ENCODE peak calls at places on chromosomes 5 and 9, in six cellular contexts. Z, F, K, P, E and N are unnamed samples.

GRCh38 chr9:2613730-2614271 is 7.8 kb upstream of the VLDLR start:
- DNase-seq in Z (no peak), K (no peak), E (no peak), F (no peak), P (no peak), N (no peak)

GRCh38 chr9:3906437-3907213 is 380.8 kb upstream of the RFX3 start:
- DNase-seq in P (peak; percentile 82), E (no peak), F (peak; percentile 2), K (no peak), Z (peak; percentile 12), N (peak; percentile 91)

GRCh38 chr5:146704949-146705665 is 173.4 kb downstream of the PPP2R2B start:
- DNase-seq in Z (no peak), F (no peak), P (no peak), E (no peak), K (no peak), N (no peak)

GRCh38 chr5:75387806-75388205 is 50.8 kb downstream of the HMGCR start:
- DNase-seq in P (no peak), F (no peak), E (no peak), Z (no peak), K (no peak), N (no peak)

GRCh38 chr5:139458580-139459407 is 3.7 kb downstream of the ECSCR start:
- DNase-seq in F (no peak), E (no peak), K (peak; percentile 60), Z (no peak), P (peak; percentile 82), N (peak; percentile 89)

GRCh38 chr9:14692536-14692917 is 705 bp downstream of the ZDHHC21 start:
- DNase-seq in K (no peak), Z (peak; percentile 5), F (no peak), P (peak; percentile 49), E (peak; percentile 4), N (peak; percentile 30)

GRCh38 chr5:17132444-17133083 is 84.9 kb upstream of the BASP1 start:
- DNase-seq in Z (peak; percentile 48), P (peak; percentile 67), E (no peak), K (no peak), F (peak; percentile 32), N (peak; percentile 41)

GRCh38 chr5:38434981-38435710 is 121.3 kb downstream of the LIFR start:
- DNase-seq in K (no peak), F (no peak), E (no peak), P (no peak), Z (no peak), N (no peak)

GRCh38 chr5:11785771-11786342 is 118.4 kb downstream of the CTNND2 start:
- DNase-seq in F (no peak), E (no peak), P (no peak), Z (no peak), K (no peak), N (no peak)

GRCh38 chr9:121895836-121896544 is 197.1 kb downstream of the TTLL11 start:
- DNase-seq in E (peak; percentile 5), P (peak; percentile 39), K (no peak), Z (no peak), F (no peak), N (no peak)

GRCh38 chr5:21817668-21818419 is 1035.3 kb downstream of the CDH12 start:
- DNase-seq in K (no peak), Z (no peak), P (peak; percentile 21), E (no peak), F (no peak), N (no peak)

GRCh38 chr9:97802276-97802675 is 50.8 kb upstream of the FOXE1 start:
- DNase-seq in E (peak; percentile 21), P (no peak), K (no peak), Z (peak; percentile 75), F (no peak), N (no peak)

GRCh38 chr9:135126480-135127187 is 39.2 kb downstream of the OLFM1 start:
- DNase-seq in Z (peak; percentile 58), F (no peak), K (no peak), P (no peak), E (no peak), N (no peak)

GRCh38 chr5:66877843-66878242 is 281.6 kb downstream of the MAST4 start:
- DNase-seq in Z (peak; percentile 7), P (peak; percentile 68), F (no peak), K (no peak), E (no peak), N (no peak)

GRCh38 chr5:131109540-131110255 is 55.4 kb downstream of the HINT1 start:
- DNase-seq in P (peak; percentile 52), K (peak; percentile 12), E (peak; percentile 17), F (peak; percentile 35), Z (peak; percentile 46), N (peak; percentile 52)

GRCh38 chr5:181159286-181160143 is 12.1 kb downstream of the OR2V2 start:
- DNase-seq in F (peak; percentile 84), E (peak; percentile 67), P (peak; percentile 53), K (no peak), Z (peak; percentile 91), N (peak; percentile 82)

GRCh38 chr9:72428329-72428728 is 63.3 kb upstream of the ZFAND5 start:
- DNase-seq in F (no peak), K (no peak), Z (no peak), P (peak; percentile 55), E (no peak), N (no peak)

GRCh38 chr5:136063778-136064465 is 35.1 kb downstream of the TGFBI start:
- DNase-seq in E (no peak), K (no peak), P (no peak), Z (no peak), F (no peak), N (no peak)

GRCh38 chr5:134917070-134917831 is 12.3 kb downstream of the PCBD2 start:
- DNase-seq in F (peak; percentile 21), E (peak; percentile 18), Z (peak; percentile 16), K (no peak), P (no peak), N (no peak)

GRCh38 chr5:134920848-134921575 is 16.1 kb downstream of the PCBD2 start:
- DNase-seq in P (no peak), K (no peak), Z (no peak), E (no peak), F (no peak), N (no peak)
- TF ChIP-seq MYC in P (no peak), K (no peak), Z (no peak), E (no peak), F (no peak), N (no peak)

GRCh38 chr9:88169700-88170099 is 31.4 kb upstream of the SPATA31C2 start:
- DNase-seq in Z (no peak), P (no peak), E (no peak), F (no peak), K (no peak), N (no peak)

GRCh38 chr9:88173378-88173999 is 35.2 kb upstream of the SPATA31C2 start:
- DNase-seq in F (peak; percentile 42), P (peak; percentile 74), Z (peak; percentile 21), K (no peak), E (peak; percentile 80), N (peak; percentile 83)

GRCh38 chr9:88179080-88179521 is 40.8 kb upstream of the SPATA31C2 start:
- DNase-seq in K (no peak), F (no peak), E (no peak), Z (no peak), P (no peak), N (peak; percentile 15)

GRCh38 chr9:88177343-88177742 is 39.1 kb upstream of the SPATA31C2 start:
- DNase-seq in P (no peak), F (no peak), E (no peak), K (no peak), Z (no peak), N (peak; percentile 1)

DNA sequence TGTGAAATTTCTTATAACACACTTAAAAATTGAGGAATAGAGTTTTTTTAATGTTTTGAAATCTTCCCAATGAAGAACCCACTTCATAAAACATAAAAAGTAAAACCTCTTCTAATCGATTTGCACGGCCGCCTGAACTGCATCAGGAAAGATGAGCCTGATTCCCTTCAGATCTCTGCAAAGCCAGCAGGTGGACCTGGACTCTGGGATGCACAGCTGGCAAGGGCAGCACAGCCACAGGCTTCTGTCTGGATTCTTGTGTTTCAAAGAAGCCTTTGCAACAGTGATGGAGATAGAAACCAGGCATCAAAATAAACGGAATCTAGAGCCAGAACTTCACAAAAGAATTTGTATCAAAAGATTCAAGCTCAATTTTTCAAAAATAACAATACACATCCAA is 36.0 kb upstream of the SPATA31C2 start:
- DNase-seq in F (no peak), K (no peak), P (no peak), E (no peak), Z (no peak), N (no peak)
- TF ChIP-seq MYC in F (no peak), K (no peak), P (no peak), E (no peak), Z (no peak), N (no peak)

GRCh38 chr9:7115606-7116005 is 357.8 kb downstream of the KDM4C start:
- DNase-seq in F (no peak), P (no peak), E (no peak), K (no peak), Z (no peak), N (no peak)
- TF ChIP-seq MYC in F (no peak), P (no peak), E (no peak), K (no peak), Z (no peak), N (no peak)

GRCh38 chr9:133472277-133472645 is 6.6 kb downstream of the SLC2A6 start:
- DNase-seq in K (no peak), Z (no peak), F (no peak), P (no peak), E (no peak), N (no peak)

GRCh38 chr9:133474853-133475252 is 4.0 kb downstream of the SLC2A6 start:
- DNase-seq in K (no peak), Z (no peak), P (no peak), F (no peak), E (no peak), N (no peak)

GRCh38 chr9:133472753-133473378 is 6.0 kb downstream of the SLC2A6 start:
- DNase-seq in F (no peak), K (no peak), E (no peak), Z (no peak), P (no peak), N (no peak)

GRCh38 chr9:133474215-133474614 is 4.7 kb downstream of the SLC2A6 start:
- DNase-seq in Z (no peak), P (no peak), F (no peak), E (no peak), K (no peak), N (peak; percentile 73)

DNA sequence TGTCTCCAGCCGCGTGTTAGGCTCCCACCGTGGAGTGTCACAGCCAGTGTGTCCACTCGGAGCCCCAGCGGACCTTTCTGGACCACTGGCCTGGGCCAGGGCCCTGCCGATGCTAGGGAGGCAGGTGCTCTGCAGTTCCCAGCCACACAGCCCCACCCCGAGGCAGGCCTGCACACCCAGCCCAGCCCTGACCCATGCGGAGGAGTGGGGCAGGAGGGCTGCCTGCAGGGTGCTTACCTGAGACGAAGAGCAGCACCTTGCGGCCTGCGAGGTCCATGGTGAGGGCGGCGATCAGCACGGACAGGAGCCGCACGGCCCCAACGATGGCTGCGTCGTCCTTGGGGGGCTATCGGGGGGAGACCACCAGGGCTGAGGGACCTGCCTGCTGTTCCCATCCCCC is 5.2 kb downstream of the SLC2A6 start:
- DNase-seq in E (no peak), K (no peak), F (no peak), P (no peak), Z (no peak), N (no peak)
- TF ChIP-seq MYC in E (no peak), K (no peak), F (no peak), P (no peak), Z (no peak), N (no peak)